ENCODE peak calls at places on chromosome 18, in nine cellular contexts. E, C, F, P, H, Z, Y, T and M are unnamed samples. For H3K36me3, the result is how much of the 10 kb centered on the place peaks cover.

GRCh38 chr18:78827141-78827540 is 152.5 kb upstream of the SALL3 start:
- DNase-seq in H (no peak), Y (no peak), F (no peak), P (no peak), C (no peak), T (no peak), E (no peak), Z (no peak), M (no peak)

GRCh38 chr18:2111456-2111855 is 459.8 kb downstream of the METTL4 start:
- DNase-seq in E (no peak), T (no peak), Z (peak), P (peak), H (no peak), C (no peak), Y (no peak), F (no peak), M (no peak)

GRCh38 chr18:21897811-21898210 is 157.2 kb downstream of the MIB1 start:
- DNase-seq in T (peak), Z (peak), F (no peak), P (peak), C (peak), Y (no peak), H (peak), E (peak), M (peak)

GRCh38 chr18:11963991-11964484 is 17.3 kb upstream of the IMPA2 start:
- DNase-seq in P (peak), C (no peak), Y (no peak), F (no peak), T (no peak), H (no peak), E (peak), Z (no peak), M (no peak)

GRCh38 chr18:48181132-48181823 is 227.9 kb downstream of the ZBTB7C start:
- DNase-seq in E (no peak), C (no peak), F (no peak), P (no peak), T (no peak), Y (no peak), H (peak), Z (no peak), M (no peak)

GRCh38 chr18:46069524-46069923 is 2.5 kb downstream of the PSTPIP2 start:
- DNase-seq in Y (no peak), Z (peak), T (no peak), E (no peak), F (no peak), C (peak), H (no peak), P (peak), M (no peak)

GRCh38 chr18:415627-416612 is 84.6 kb downstream of the COLEC12 start:
- DNase-seq in P (peak), F (no peak), E (peak), Z (peak), C (no peak), Y (no peak), T (no peak), H (no peak), M (no peak)

GRCh38 chr18:78160961-78161656 is 818.5 kb upstream of the SALL3 start:
- DNase-seq in H (no peak), Y (no peak), P (peak), T (no peak), F (no peak), Z (peak), E (no peak), C (no peak), M (peak)

GRCh38 chr18:13185675-13186198 is 32.8 kb upstream of the LDLRAD4 start:
- DNase-seq in E (no peak), T (peak), H (no peak), Y (no peak), F (no peak), Z (no peak), P (no peak), C (no peak), M (no peak)

GRCh38 chr18:58776084-58776483 is 88.6 kb upstream of the ZNF532 start:
- DNase-seq in T (no peak), H (no peak), F (no peak), Z (no peak), C (no peak), E (no peak), Y (no peak), P (no peak), M (no peak)

GRCh38 chr18:79529991-79530390 is 134.3 kb downstream of the NFATC1 start:
- DNase-seq in Z (no peak), C (no peak), F (peak), H (no peak), T (no peak), E (no peak), P (no peak), Y (no peak), M (no peak)

GRCh38 chr18:79524181-79525078 is 128.7 kb downstream of the NFATC1 start:
- DNase-seq in H (no peak), P (no peak), E (peak), Y (no peak), F (peak), Z (no peak), T (no peak), C (peak), M (no peak)

GRCh38 chr18:33833847-33834246 is 255.8 kb downstream of the ASXL3 start:
- DNase-seq in C (peak), H (no peak), Y (no peak), P (no peak), T (no peak), Z (no peak), E (no peak), F (no peak), M (no peak)

GRCh38 chr18:64037812-64038414 is 68.0 kb downstream of the SERPINB8 start:
- DNase-seq in E (peak), Z (peak), C (peak), F (no peak), T (no peak), H (no peak), Y (no peak), P (peak), M (no peak)

GRCh38 chr18:60684843-60685513 is 312.4 kb upstream of the MC4R start:
- DNase-seq in Y (no peak), E (peak), F (no peak), C (peak), Z (peak), P (peak), T (no peak), H (no peak), M (no peak)

GRCh38 chr18:20960735-20961134 is 150.9 kb downstream of the ROCK1 start:
- DNase-seq in C (no peak), Y (no peak), F (no peak), P (no peak), T (no peak), Z (no peak), E (no peak), H (no peak), M (no peak)

GRCh38 chr18:48803518-48803917 is 147.2 kb downstream of the SMAD7 start:
- DNase-seq in E (no peak), C (no peak), H (peak), F (peak), T (no peak), Z (no peak), Y (no peak), P (no peak), M (no peak)

GRCh38 chr18:5158587-5158986 is 38.5 kb downstream of the AKAIN1 start:
- DNase-seq in C (no peak), Y (no peak), P (no peak), T (no peak), Z (no peak), H (no peak), E (no peak), F (no peak), M (no peak)

GRCh38 chr18:7221424-7222155 is 9.3 kb upstream of the LRRC30 start:
- DNase-seq in P (peak), H (no peak), C (peak), T (peak), Z (peak), Y (no peak), F (no peak), E (no peak), M (peak)

DNA sequence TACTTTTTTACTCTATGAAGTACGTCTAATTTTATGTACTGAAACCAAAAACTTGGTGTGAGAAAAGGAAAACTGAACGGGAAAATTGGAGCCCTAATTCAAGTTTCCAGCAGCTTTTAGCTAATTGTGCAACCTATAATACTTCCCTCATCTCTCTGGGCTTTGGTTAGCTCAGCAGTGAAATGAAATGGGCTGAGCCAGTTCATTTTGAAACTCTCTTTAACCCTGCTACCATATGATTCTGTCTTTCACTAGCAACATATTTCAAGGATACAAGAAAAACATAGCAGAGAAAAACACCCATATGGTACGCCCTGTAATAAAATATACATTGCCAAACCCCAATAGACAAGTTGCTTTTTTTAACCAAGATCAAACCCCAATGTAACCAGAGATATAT is 819 bp downstream of the SYT4 start:
- DNase-seq in P (no peak), T (no peak), Y (no peak), Z (no peak), E (no peak), C (no peak), F (no peak), H (no peak), M (no peak)
- H3K27ac ChIP-seq in P (no peak), T (no peak), Y (no peak), Z (no peak), E (no peak), C (no peak), F (no peak), H (no peak), M (peak)

GRCh38 chr18:74508821-74509225 is 12.7 kb downstream of the CNDP2 start:
- DNase-seq in C (no peak), H (peak), Z (no peak), Y (no peak), E (no peak), P (no peak), F (no peak), T (no peak), M (no peak)
- H3K36me3 ChIP-seq in C (half or more), H (half or more), Z (under half), Y (half or more), E (under half), P (under half), F (half or more), T (half or more), M (half or more)

GRCh38 chr18:10877974-10878373 is 271.4 kb downstream of the PIEZO2 start:
- DNase-seq in C (no peak), Z (no peak), T (no peak), H (no peak), F (no peak), E (no peak), Y (no peak), P (no peak), M (no peak)
- H3K27ac ChIP-seq in C (no peak), Z (no peak), T (no peak), H (no peak), F (no peak), E (no peak), Y (no peak), P (no peak), M (no peak)

DNA sequence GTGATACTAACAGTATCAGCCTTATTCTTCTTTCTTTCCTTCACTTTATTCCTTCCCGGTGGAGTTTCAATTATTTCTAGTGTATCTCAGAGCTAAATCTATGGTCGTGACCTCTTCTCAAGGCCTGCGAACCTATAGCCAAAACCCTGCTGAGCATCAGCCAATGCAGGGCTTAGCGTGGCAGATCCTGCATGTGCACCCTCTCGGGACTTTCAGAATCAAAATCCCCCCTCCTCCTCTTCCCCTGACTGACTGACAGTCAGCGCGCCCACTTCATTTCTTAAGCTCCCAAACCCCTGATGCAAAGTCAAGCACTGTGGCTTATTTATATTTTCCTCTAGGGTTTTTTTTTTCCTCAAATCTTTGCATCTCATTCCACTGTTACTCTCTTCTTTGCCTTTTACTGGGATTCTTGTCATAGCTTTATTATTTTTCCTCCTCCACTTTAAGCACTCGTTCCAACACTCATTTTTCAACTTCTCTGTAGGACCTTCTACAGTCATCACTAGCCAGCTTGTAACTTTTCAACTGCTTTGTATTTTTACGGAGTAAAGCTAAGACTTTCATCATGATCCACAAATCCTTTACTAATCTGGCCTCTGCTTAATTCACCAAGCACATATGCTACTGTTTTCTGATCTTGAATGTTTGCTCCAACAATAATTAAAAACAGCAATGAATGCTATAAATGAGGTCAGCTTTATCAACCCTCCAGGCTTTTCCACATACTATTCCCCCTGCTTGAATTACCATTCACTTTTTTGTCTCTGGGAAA is 896.5 kb upstream of the PIK3C3 start:
- DNase-seq in Z (no peak), P (no peak), T (no peak), E (no peak), C (no peak), H (no peak), Y (no peak), F (no peak), M (no peak)
- H3K36me3 ChIP-seq in Z (under half), P (under half), T (under half), E (under half), C (under half), H (under half), Y (under half), F (under half), M (under half)